ENCODE peak calls at places on chromosome 4, in ten cellular contexts. One of them, this sample, is unnamed. For H3K36me3, the result is how much of the 10 kb centered on the place peaks cover.

GRCh38 chr4:29075366-29075765 is 1644.8 kb upstream of the PCDH7 start:
- DNase-seq in mesenchymal stem cell: no peak
- DNase-seq in tibial artery: no peak
- DNase-seq in CD4-positive, CD25-positive, alpha-beta regulatory T cell: no peak
- DNase-seq in Karpas-422: no peak
- DNase-seq in GM23248: no peak
- DNase-seq in spleen: no peak
- DNase-seq in aorta: no peak
- DNase-seq in PC-3: no peak
- DNase-seq in lower lobe of right lung: no peak
- DNase-seq in this sample: no peak

GRCh38 chr4:84482564-84483563 is 16.2 kb downstream of the NKX6-1 start:
- DNase-seq in spleen: no peak
- DNase-seq in lower lobe of right lung: peak
- DNase-seq in CD4-positive, CD25-positive, alpha-beta regulatory T cell: no peak
- DNase-seq in tibial artery: no peak
- DNase-seq in GM23248: peak
- DNase-seq in mesenchymal stem cell: no peak
- DNase-seq in PC-3: no peak
- DNase-seq in aorta: peak
- DNase-seq in Karpas-422: no peak
- DNase-seq in this sample: peak

GRCh38 chr4:91989914-91990313 is 313.9 kb upstream of the GRID2 start:
- DNase-seq in CD4-positive, CD25-positive, alpha-beta regulatory T cell: no peak
- DNase-seq in tibial artery: no peak
- DNase-seq in PC-3: no peak
- DNase-seq in spleen: no peak
- DNase-seq in lower lobe of right lung: no peak
- DNase-seq in aorta: no peak
- DNase-seq in mesenchymal stem cell: no peak
- DNase-seq in Karpas-422: no peak
- DNase-seq in GM23248: no peak
- DNase-seq in this sample: peak

GRCh38 chr4:15895517-15895916 is 43.0 kb downstream of the FGFBP1 start:
- DNase-seq in tibial artery: no peak
- DNase-seq in PC-3: no peak
- DNase-seq in mesenchymal stem cell: no peak
- DNase-seq in lower lobe of right lung: no peak
- DNase-seq in GM23248: peak
- DNase-seq in Karpas-422: no peak
- DNase-seq in CD4-positive, CD25-positive, alpha-beta regulatory T cell: no peak
- DNase-seq in aorta: no peak
- DNase-seq in spleen: no peak
- DNase-seq in this sample: no peak

GRCh38 chr4:16024009-16024408 is 59.8 kb downstream of the PROM1 start:
- DNase-seq in mesenchymal stem cell: no peak
- DNase-seq in lower lobe of right lung: no peak
- DNase-seq in CD4-positive, CD25-positive, alpha-beta regulatory T cell: no peak
- DNase-seq in spleen: no peak
- DNase-seq in tibial artery: no peak
- DNase-seq in PC-3: peak
- DNase-seq in aorta: no peak
- DNase-seq in GM23248: peak
- DNase-seq in Karpas-422: no peak
- DNase-seq in this sample: no peak

GRCh38 chr4:165610679-165611551 is 232.1 kb downstream of the CPE start:
- DNase-seq in GM23248: no peak
- DNase-seq in spleen: no peak
- DNase-seq in PC-3: no peak
- DNase-seq in lower lobe of right lung: no peak
- DNase-seq in mesenchymal stem cell: no peak
- DNase-seq in aorta: no peak
- DNase-seq in Karpas-422: no peak
- DNase-seq in tibial artery: no peak
- DNase-seq in CD4-positive, CD25-positive, alpha-beta regulatory T cell: no peak
- DNase-seq in this sample: peak

GRCh38 chr4:170305627-170306026 is 215.9 kb upstream of the AADAT start:
- DNase-seq in spleen: no peak
- DNase-seq in Karpas-422: no peak
- DNase-seq in aorta: no peak
- DNase-seq in PC-3: peak
- DNase-seq in tibial artery: no peak
- DNase-seq in CD4-positive, CD25-positive, alpha-beta regulatory T cell: no peak
- DNase-seq in lower lobe of right lung: no peak
- DNase-seq in mesenchymal stem cell: no peak
- DNase-seq in GM23248: no peak
- DNase-seq in this sample: no peak

GRCh38 chr4:7701866-7702649 is 237.6 kb downstream of the AFAP1 start:
- DNase-seq in spleen: no peak
- DNase-seq in GM23248: peak
- DNase-seq in mesenchymal stem cell: no peak
- DNase-seq in Karpas-422: no peak
- DNase-seq in lower lobe of right lung: no peak
- DNase-seq in tibial artery: no peak
- DNase-seq in CD4-positive, CD25-positive, alpha-beta regulatory T cell: no peak
- DNase-seq in PC-3: no peak
- DNase-seq in aorta: no peak
- DNase-seq in this sample: no peak

GRCh38 chr4:165009493-165010227 is 22.1 kb upstream of the TRIM60 start:
- DNase-seq in spleen: no peak
- DNase-seq in CD4-positive, CD25-positive, alpha-beta regulatory T cell: no peak
- DNase-seq in GM23248: no peak
- DNase-seq in mesenchymal stem cell: no peak
- DNase-seq in PC-3: no peak
- DNase-seq in lower lobe of right lung: no peak
- DNase-seq in Karpas-422: no peak
- DNase-seq in tibial artery: no peak
- DNase-seq in aorta: no peak
- DNase-seq in this sample: no peak

GRCh38 chr4:5839332-5839731 is 53.6 kb downstream of the CRMP1 start:
- DNase-seq in mesenchymal stem cell: no peak
- DNase-seq in spleen: peak
- DNase-seq in GM23248: no peak
- DNase-seq in lower lobe of right lung: no peak
- DNase-seq in CD4-positive, CD25-positive, alpha-beta regulatory T cell: no peak
- DNase-seq in aorta: no peak
- DNase-seq in tibial artery: no peak
- DNase-seq in Karpas-422: no peak
- DNase-seq in PC-3: no peak
- DNase-seq in this sample: no peak

GRCh38 chr4:5845035-5845905 is 47.6 kb downstream of the CRMP1 start:
- DNase-seq in CD4-positive, CD25-positive, alpha-beta regulatory T cell: no peak
- DNase-seq in PC-3: no peak
- DNase-seq in lower lobe of right lung: no peak
- DNase-seq in spleen: no peak
- DNase-seq in Karpas-422: peak
- DNase-seq in tibial artery: no peak
- DNase-seq in GM23248: no peak
- DNase-seq in aorta: no peak
- DNase-seq in mesenchymal stem cell: no peak
- DNase-seq in this sample: peak

GRCh38 chr4:5842456-5842855 is 50.4 kb downstream of the CRMP1 start:
- DNase-seq in tibial artery: no peak
- DNase-seq in spleen: no peak
- DNase-seq in GM23248: no peak
- DNase-seq in PC-3: no peak
- DNase-seq in CD4-positive, CD25-positive, alpha-beta regulatory T cell: no peak
- DNase-seq in Karpas-422: no peak
- DNase-seq in aorta: no peak
- DNase-seq in lower lobe of right lung: no peak
- DNase-seq in mesenchymal stem cell: no peak
- DNase-seq in this sample: no peak

GRCh38 chr4:5839751-5840674 is 52.9 kb downstream of the CRMP1 start:
- DNase-seq in mesenchymal stem cell: no peak
- DNase-seq in CD4-positive, CD25-positive, alpha-beta regulatory T cell: no peak
- DNase-seq in GM23248: peak
- DNase-seq in aorta: peak
- DNase-seq in Karpas-422: no peak
- DNase-seq in tibial artery: no peak
- DNase-seq in PC-3: no peak
- DNase-seq in lower lobe of right lung: no peak
- DNase-seq in spleen: peak
- DNase-seq in this sample: no peak

DNA sequence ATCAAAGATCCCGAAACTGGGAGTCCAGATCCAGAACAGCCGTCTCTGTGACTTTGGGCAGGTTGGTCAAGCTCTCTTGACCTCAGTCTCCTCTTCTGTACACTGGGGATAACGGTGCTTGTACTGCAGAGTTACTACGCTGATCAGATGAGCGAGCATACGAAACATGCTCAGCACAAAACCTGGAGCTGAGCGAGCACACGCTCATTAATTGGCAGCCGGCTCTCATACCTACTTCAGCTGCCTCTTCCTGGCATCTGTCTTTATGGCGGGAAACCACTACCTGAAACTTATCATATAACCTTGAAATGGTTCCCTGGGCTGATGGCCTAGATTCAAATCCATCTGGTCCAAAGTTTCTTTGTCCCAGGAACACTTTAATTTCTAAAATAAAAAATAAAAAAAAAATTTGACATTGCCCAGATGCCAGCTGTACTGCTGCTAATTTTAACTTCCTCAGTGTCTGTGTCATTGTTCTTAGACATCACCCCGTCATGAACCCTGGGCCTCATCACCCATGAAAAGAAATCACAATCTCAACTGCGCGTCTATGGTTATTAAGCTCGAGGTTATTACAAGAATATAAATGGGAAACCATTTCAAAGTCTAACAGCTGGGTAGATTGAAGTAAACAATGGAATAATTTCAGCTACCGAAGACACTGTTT is 49.2 kb downstream of the CRMP1 start:
- DNase-seq in GM23248: no peak
- DNase-seq in spleen: no peak
- DNase-seq in lower lobe of right lung: no peak
- DNase-seq in Karpas-422: peak
- DNase-seq in CD4-positive, CD25-positive, alpha-beta regulatory T cell: no peak
- DNase-seq in aorta: no peak
- DNase-seq in PC-3: no peak
- DNase-seq in tibial artery: no peak
- DNase-seq in mesenchymal stem cell: peak
- DNase-seq in this sample: no peak
- H3K36me3 ChIP-seq in GM23248: under half
- H3K36me3 ChIP-seq in spleen: under half
- H3K36me3 ChIP-seq in lower lobe of right lung: under half
- H3K36me3 ChIP-seq in Karpas-422: under half
- H3K36me3 ChIP-seq in CD4-positive, CD25-positive, alpha-beta regulatory T cell: under half
- H3K36me3 ChIP-seq in aorta: under half
- H3K36me3 ChIP-seq in PC-3: under half
- H3K36me3 ChIP-seq in tibial artery: under half
- H3K36me3 ChIP-seq in mesenchymal stem cell: under half
- H3K36me3 ChIP-seq in this sample: under half

GRCh38 chr4:94578195-94578594 is 126.5 kb downstream of the PDLIM5 start:
- DNase-seq in CD4-positive, CD25-positive, alpha-beta regulatory T cell: no peak
- DNase-seq in spleen: no peak
- DNase-seq in PC-3: no peak
- DNase-seq in lower lobe of right lung: no peak
- DNase-seq in mesenchymal stem cell: no peak
- DNase-seq in Karpas-422: peak
- DNase-seq in aorta: no peak
- DNase-seq in GM23248: peak
- DNase-seq in tibial artery: no peak
- DNase-seq in this sample: no peak

GRCh38 chr4:94581766-94582165 is 130.0 kb downstream of the PDLIM5 start:
- DNase-seq in lower lobe of right lung: no peak
- DNase-seq in aorta: no peak
- DNase-seq in spleen: no peak
- DNase-seq in GM23248: no peak
- DNase-seq in tibial artery: no peak
- DNase-seq in Karpas-422: no peak
- DNase-seq in CD4-positive, CD25-positive, alpha-beta regulatory T cell: no peak
- DNase-seq in PC-3: no peak
- DNase-seq in mesenchymal stem cell: no peak
- DNase-seq in this sample: no peak

GRCh38 chr4:94582517-94582916 is 130.8 kb downstream of the PDLIM5 start:
- DNase-seq in spleen: no peak
- DNase-seq in PC-3: peak
- DNase-seq in tibial artery: no peak
- DNase-seq in mesenchymal stem cell: peak
- DNase-seq in Karpas-422: no peak
- DNase-seq in GM23248: peak
- DNase-seq in aorta: no peak
- DNase-seq in lower lobe of right lung: no peak
- DNase-seq in CD4-positive, CD25-positive, alpha-beta regulatory T cell: no peak
- DNase-seq in this sample: no peak

GRCh38 chr4:94588900-94589693 is 137.4 kb downstream of the PDLIM5 start:
- DNase-seq in lower lobe of right lung: no peak
- DNase-seq in tibial artery: no peak
- DNase-seq in Karpas-422: no peak
- DNase-seq in mesenchymal stem cell: no peak
- DNase-seq in PC-3: peak
- DNase-seq in GM23248: peak
- DNase-seq in aorta: no peak
- DNase-seq in CD4-positive, CD25-positive, alpha-beta regulatory T cell: no peak
- DNase-seq in spleen: no peak
- DNase-seq in this sample: no peak

GRCh38 chr4:94583938-94584641 is 132.3 kb downstream of the PDLIM5 start:
- DNase-seq in mesenchymal stem cell: no peak
- DNase-seq in spleen: no peak
- DNase-seq in aorta: no peak
- DNase-seq in lower lobe of right lung: no peak
- DNase-seq in GM23248: no peak
- DNase-seq in CD4-positive, CD25-positive, alpha-beta regulatory T cell: no peak
- DNase-seq in tibial artery: no peak
- DNase-seq in PC-3: no peak
- DNase-seq in Karpas-422: peak
- DNase-seq in this sample: no peak
- H3K36me3 ChIP-seq in mesenchymal stem cell: under half
- H3K36me3 ChIP-seq in spleen: under half
- H3K36me3 ChIP-seq in aorta: under half
- H3K36me3 ChIP-seq in lower lobe of right lung: under half
- H3K36me3 ChIP-seq in GM23248: under half
- H3K36me3 ChIP-seq in CD4-positive, CD25-positive, alpha-beta regulatory T cell: under half
- H3K36me3 ChIP-seq in tibial artery: under half
- H3K36me3 ChIP-seq in PC-3: under half
- H3K36me3 ChIP-seq in Karpas-422: under half
- H3K36me3 ChIP-seq in this sample: under half

DNA sequence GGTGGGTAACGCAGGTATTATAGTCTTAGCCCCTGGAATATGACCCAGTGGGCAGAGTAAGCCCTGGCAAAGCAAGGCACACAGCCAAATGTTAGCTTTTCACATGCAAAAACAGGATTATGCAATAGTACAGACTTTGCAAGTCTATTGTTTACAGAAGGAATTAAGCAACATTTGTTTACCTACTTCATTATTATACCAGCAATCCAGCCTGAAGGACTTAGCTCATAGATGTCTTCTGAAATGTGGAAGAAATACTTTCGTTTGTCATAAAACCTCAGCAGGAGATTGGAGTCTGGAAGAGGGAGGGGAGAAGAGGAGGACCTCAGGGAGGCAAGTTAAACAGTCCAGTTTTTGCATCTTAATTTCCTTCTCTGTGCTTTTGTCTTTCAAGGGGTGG is 226.7 kb upstream of the CENPE start:
- DNase-seq in GM23248: peak
- DNase-seq in lower lobe of right lung: no peak
- DNase-seq in spleen: no peak
- DNase-seq in aorta: no peak
- DNase-seq in Karpas-422: no peak
- DNase-seq in PC-3: peak
- DNase-seq in CD4-positive, CD25-positive, alpha-beta regulatory T cell: no peak
- DNase-seq in mesenchymal stem cell: peak
- DNase-seq in tibial artery: no peak
- DNase-seq in this sample: peak
- H3K36me3 ChIP-seq in GM23248: under half
- H3K36me3 ChIP-seq in lower lobe of right lung: under half
- H3K36me3 ChIP-seq in spleen: under half
- H3K36me3 ChIP-seq in aorta: under half
- H3K36me3 ChIP-seq in Karpas-422: under half
- H3K36me3 ChIP-seq in PC-3: under half
- H3K36me3 ChIP-seq in CD4-positive, CD25-positive, alpha-beta regulatory T cell: under half
- H3K36me3 ChIP-seq in mesenchymal stem cell: under half
- H3K36me3 ChIP-seq in tibial artery: under half
- H3K36me3 ChIP-seq in this sample: under half

GRCh38 chr4:118752551-118752950 is 67.4 kb downstream of the METTL14 start:
- DNase-seq in lower lobe of right lung: no peak
- DNase-seq in aorta: no peak
- DNase-seq in PC-3: no peak
- DNase-seq in mesenchymal stem cell: no peak
- DNase-seq in GM23248: peak
- DNase-seq in spleen: no peak
- DNase-seq in Karpas-422: no peak
- DNase-seq in CD4-positive, CD25-positive, alpha-beta regulatory T cell: no peak
- DNase-seq in tibial artery: no peak
- DNase-seq in this sample: no peak
- H3K36me3 ChIP-seq in lower lobe of right lung: half or more
- H3K36me3 ChIP-seq in aorta: under half
- H3K36me3 ChIP-seq in PC-3: under half
- H3K36me3 ChIP-seq in mesenchymal stem cell: under half
- H3K36me3 ChIP-seq in GM23248: half or more
- H3K36me3 ChIP-seq in spleen: under half
- H3K36me3 ChIP-seq in Karpas-422: half or more
- H3K36me3 ChIP-seq in CD4-positive, CD25-positive, alpha-beta regulatory T cell: under half
- H3K36me3 ChIP-seq in tibial artery: under half
- H3K36me3 ChIP-seq in this sample: under half

This sample was measured in neural progenitor cell.